ENCODE peak calls at places on chromosomes 13 and 19, in four cellular contexts. One of them, this sample, is unnamed.

GRCh38 chr19:52297601-52298358 is 811 bp downstream of the ZNF480 start:
- DNase-seq in activated CD4-positive, CD25-positive, alpha-beta regulatory T cell treated with anti-CD3 and anti-CD28 coated beads, Interleukin-2, amount 50 U/mL, for 16 hours: no peak
- DNase-seq in NK-92 treated with Interleukin-12 subunit alpha and Interleukin-12 subunit beta, amount 100 ng/mL, for 24 hours: no peak
- DNase-seq in hepatocyte: no peak
- DNase-seq in this sample: no peak

GRCh38 chr13:40568672-40569350 is 97.6 kb downstream of the FOXO1 start:
- DNase-seq in NK-92 treated with Interleukin-12 subunit alpha and Interleukin-12 subunit beta, amount 100 ng/mL, for 24 hours: no peak
- DNase-seq in activated CD4-positive, CD25-positive, alpha-beta regulatory T cell treated with anti-CD3 and anti-CD28 coated beads, Interleukin-2, amount 50 U/mL, for 16 hours: no peak
- DNase-seq in hepatocyte: no peak
- DNase-seq in this sample: no peak

GRCh38 chr13:30735025-30735967 is at the start of gene ALOX5AP:
- DNase-seq in hepatocyte: no peak
- DNase-seq in activated CD4-positive, CD25-positive, alpha-beta regulatory T cell treated with anti-CD3 and anti-CD28 coated beads, Interleukin-2, amount 50 U/mL, for 16 hours: no peak
- DNase-seq in NK-92 treated with Interleukin-12 subunit alpha and Interleukin-12 subunit beta, amount 100 ng/mL, for 24 hours: peak
- DNase-seq in this sample: no peak

GRCh38 chr19:10713317-10713716 is 4.6 kb upstream of the DNM2 start:
- DNase-seq in NK-92 treated with Interleukin-12 subunit alpha and Interleukin-12 subunit beta, amount 100 ng/mL, for 24 hours: no peak
- DNase-seq in hepatocyte: no peak
- DNase-seq in activated CD4-positive, CD25-positive, alpha-beta regulatory T cell treated with anti-CD3 and anti-CD28 coated beads, Interleukin-2, amount 50 U/mL, for 16 hours: no peak
- DNase-seq in this sample: no peak

GRCh38 chr13:93259527-93260080 is 33.0 kb downstream of the GPC6 start:
- DNase-seq in NK-92 treated with Interleukin-12 subunit alpha and Interleukin-12 subunit beta, amount 100 ng/mL, for 24 hours: no peak
- DNase-seq in activated CD4-positive, CD25-positive, alpha-beta regulatory T cell treated with anti-CD3 and anti-CD28 coated beads, Interleukin-2, amount 50 U/mL, for 16 hours: no peak
- DNase-seq in hepatocyte: no peak
- DNase-seq in this sample: no peak

GRCh38 chr13:112715715-112716460 is 26.1 kb downstream of the ATP11A start:
- DNase-seq in activated CD4-positive, CD25-positive, alpha-beta regulatory T cell treated with anti-CD3 and anti-CD28 coated beads, Interleukin-2, amount 50 U/mL, for 16 hours: no peak
- DNase-seq in NK-92 treated with Interleukin-12 subunit alpha and Interleukin-12 subunit beta, amount 100 ng/mL, for 24 hours: no peak
- DNase-seq in hepatocyte: no peak
- DNase-seq in this sample: no peak

GRCh38 chr13:80022146-80022545 is 318.8 kb downstream of the SPRY2 start:
- DNase-seq in NK-92 treated with Interleukin-12 subunit alpha and Interleukin-12 subunit beta, amount 100 ng/mL, for 24 hours: no peak
- DNase-seq in hepatocyte: no peak
- DNase-seq in activated CD4-positive, CD25-positive, alpha-beta regulatory T cell treated with anti-CD3 and anti-CD28 coated beads, Interleukin-2, amount 50 U/mL, for 16 hours: no peak
- DNase-seq in this sample: no peak

GRCh38 chr13:31168166-31168565 is 6.5 kb upstream of the HSPH1 start:
- DNase-seq in activated CD4-positive, CD25-positive, alpha-beta regulatory T cell treated with anti-CD3 and anti-CD28 coated beads, Interleukin-2, amount 50 U/mL, for 16 hours: no peak
- DNase-seq in hepatocyte: no peak
- DNase-seq in NK-92 treated with Interleukin-12 subunit alpha and Interleukin-12 subunit beta, amount 100 ng/mL, for 24 hours: no peak
- DNase-seq in this sample: no peak

GRCh38 chr19:38718747-38719543 is 25.3 kb downstream of the CAPN12 start:
- DNase-seq in NK-92 treated with Interleukin-12 subunit alpha and Interleukin-12 subunit beta, amount 100 ng/mL, for 24 hours: no peak
- DNase-seq in hepatocyte: no peak
- DNase-seq in activated CD4-positive, CD25-positive, alpha-beta regulatory T cell treated with anti-CD3 and anti-CD28 coated beads, Interleukin-2, amount 50 U/mL, for 16 hours: no peak
- DNase-seq in this sample: no peak

This sample was measured in stimulated activated CD8-positive, alpha-beta memory T cell treated with anti-CD3 and anti-CD28 coated beads, Interleukin-15, amount 100 ng/mL, for 1 hour.